ENCODE peak calls at places on chromosomes 16 and 17, in five cellular contexts. One of them, this sample, is unnamed.
A peak's percentile ranks its signal among the peaks of the same experiment; 100 is the strongest.

GRCh38 chr17:60154616-60155426 is 5.0 kb downstream of the CA4 start:
- DNase-seq in A549: no peak
- DNase-seq in thoracic aorta: no peak
- DNase-seq in PC-9: peak; percentile 25
- DNase-seq in left ventricle myocardium inferior: no peak
- DNase-seq in this sample: no peak

GRCh38 chr16:2270588-2271470 is 2.9 kb upstream of the RNPS1 start:
- DNase-seq in A549: no peak
- DNase-seq in thoracic aorta: no peak
- DNase-seq in PC-9: no peak
- DNase-seq in left ventricle myocardium inferior: no peak
- DNase-seq in this sample: no peak

GRCh38 chr17:74117999-74118421 is 85.5 kb upstream of the RPL38 start:
- DNase-seq in A549: no peak
- DNase-seq in thoracic aorta: no peak
- DNase-seq in PC-9: no peak
- DNase-seq in left ventricle myocardium inferior: no peak
- DNase-seq in this sample: no peak

GRCh38 chr16:52383640-52384292 is 163.2 kb downstream of the TOX3 start:
- DNase-seq in A549: no peak
- DNase-seq in thoracic aorta: no peak
- DNase-seq in PC-9: no peak
- DNase-seq in left ventricle myocardium inferior: no peak
- DNase-seq in this sample: no peak

GRCh38 chr17:53141731-53142130 is 681.0 kb upstream of the KIF2B start:
- DNase-seq in A549: no peak
- DNase-seq in thoracic aorta: no peak
- DNase-seq in PC-9: no peak
- DNase-seq in left ventricle myocardium inferior: no peak
- DNase-seq in this sample: no peak

GRCh38 chr17:3531266-3532101 is 26.1 kb downstream of the TRPV3 start:
- DNase-seq in A549: no peak
- DNase-seq in thoracic aorta: no peak
- DNase-seq in PC-9: no peak
- DNase-seq in left ventricle myocardium inferior: peak; percentile 53
- DNase-seq in this sample: no peak

GRCh38 chr16:55501549-55502322 is 7.1 kb upstream of the LPCAT2 start:
- DNase-seq in A549: no peak
- DNase-seq in thoracic aorta: no peak
- DNase-seq in PC-9: peak; percentile 68
- DNase-seq in left ventricle myocardium inferior: no peak
- DNase-seq in this sample: no peak

GRCh38 chr17:78486946-78487680 is 90.1 kb downstream of the DNAH17 start:
- DNase-seq in A549: no peak
- DNase-seq in thoracic aorta: no peak
- DNase-seq in PC-9: no peak
- DNase-seq in left ventricle myocardium inferior: no peak
- DNase-seq in this sample: no peak

GRCh38 chr17:63354251-63354650 is 91.9 kb downstream of the CYB561 start:
- DNase-seq in A549: no peak
- DNase-seq in thoracic aorta: no peak
- DNase-seq in PC-9: no peak
- DNase-seq in left ventricle myocardium inferior: no peak
- DNase-seq in this sample: no peak

GRCh38 chr16:86018487-86018886 is 119.5 kb downstream of the IRF8 start:
- DNase-seq in A549: no peak
- DNase-seq in thoracic aorta: no peak
- DNase-seq in PC-9: no peak
- DNase-seq in left ventricle myocardium inferior: peak; percentile 48
- DNase-seq in this sample: no peak

GRCh38 chr16:65119905-65120341 is 1.9 kb downstream of the CDH11 start:
- DNase-seq in A549: no peak
- DNase-seq in thoracic aorta: no peak
- DNase-seq in PC-9: no peak
- DNase-seq in left ventricle myocardium inferior: no peak
- DNase-seq in this sample: no peak

GRCh38 chr17:54530398-54530797 is 370.3 kb upstream of the TOM1L1 start:
- DNase-seq in A549: no peak
- DNase-seq in thoracic aorta: no peak
- DNase-seq in PC-9: no peak
- DNase-seq in left ventricle myocardium inferior: no peak
- DNase-seq in this sample: no peak

GRCh38 chr17:41655611-41656111 is 31.3 kb upstream of the KRT17 start:
- DNase-seq in A549: no peak
- DNase-seq in thoracic aorta: no peak
- DNase-seq in PC-9: peak; percentile 97
- DNase-seq in left ventricle myocardium inferior: no peak
- DNase-seq in this sample: no peak

GRCh38 chr17:38674013-38674748 is 576 bp downstream of the EPOP start:
- DNase-seq in A549: peak; percentile 35
- DNase-seq in thoracic aorta: no peak
- DNase-seq in PC-9: peak; percentile 30
- DNase-seq in left ventricle myocardium inferior: peak; percentile 17
- DNase-seq in this sample: no peak

GRCh38 chr16:81551141-81551808 is 106.7 kb downstream of the CMIP start:
- DNase-seq in A549: no peak
- DNase-seq in thoracic aorta: no peak
- DNase-seq in PC-9: no peak
- DNase-seq in left ventricle myocardium inferior: no peak
- DNase-seq in this sample: no peak

GRCh38 chr17:29032798-29033197 is 10.1 kb upstream of the PIPOX start:
- DNase-seq in A549: no peak
- DNase-seq in thoracic aorta: no peak
- DNase-seq in PC-9: no peak
- DNase-seq in left ventricle myocardium inferior: no peak
- DNase-seq in this sample: no peak

GRCh38 chr16:8961811-8962390 is 1.8 kb downstream of the USP7 start:
- DNase-seq in A549: no peak
- DNase-seq in thoracic aorta: no peak
- DNase-seq in PC-9: peak; percentile 21
- DNase-seq in left ventricle myocardium inferior: no peak
- DNase-seq in this sample: no peak

GRCh38 chr16:57802635-57803412 is 533 bp upstream of the KIFC3 start:
- DNase-seq in A549: no peak
- DNase-seq in thoracic aorta: no peak
- DNase-seq in PC-9: no peak
- DNase-seq in left ventricle myocardium inferior: no peak
- DNase-seq in this sample: no peak

GRCh38 chr16:71807905-71808592 is 585 bp downstream of the AP1G1 start:
- DNase-seq in A549: peak; percentile 29
- DNase-seq in thoracic aorta: no peak
- DNase-seq in PC-9: no peak
- DNase-seq in left ventricle myocardium inferior: peak; percentile 20
- DNase-seq in this sample: no peak

GRCh38 chr17:52660692-52661091 is 502.2 kb upstream of the CA10 start:
- DNase-seq in A549: no peak
- DNase-seq in thoracic aorta: no peak
- DNase-seq in PC-9: no peak
- DNase-seq in left ventricle myocardium inferior: no peak
- DNase-seq in this sample: no peak

GRCh38 chr17:31318298-31319190 is 2.9 kb downstream of the EVI2A start:
- DNase-seq in A549: no peak
- DNase-seq in thoracic aorta: peak; percentile 4
- DNase-seq in PC-9: no peak
- DNase-seq in left ventricle myocardium inferior: peak; percentile 40
- DNase-seq in this sample: no peak

GRCh38 chr17:77374170-77374936 is 233.6 kb downstream of the SEC14L1 start:
- DNase-seq in A549: no peak
- DNase-seq in thoracic aorta: no peak
- DNase-seq in PC-9: no peak
- DNase-seq in left ventricle myocardium inferior: peak; percentile 87
- DNase-seq in this sample: no peak

GRCh38 chr17:38510424-38511125 is 82.3 kb downstream of the ARHGAP23 start:
- DNase-seq in A549: no peak
- DNase-seq in thoracic aorta: no peak
- DNase-seq in PC-9: no peak
- DNase-seq in left ventricle myocardium inferior: no peak
- DNase-seq in this sample: no peak

GRCh38 chr16:4778050-4778392 is 10.1 kb downstream of the SEPTIN12 start:
- DNase-seq in A549: no peak
- DNase-seq in thoracic aorta: no peak
- DNase-seq in PC-9: no peak
- DNase-seq in left ventricle myocardium inferior: no peak
- DNase-seq in this sample: no peak

GRCh38 chr16:2838928-2839327 is 8.8 kb downstream of the ZG16B start:
- DNase-seq in A549: peak; percentile 85
- DNase-seq in thoracic aorta: no peak
- DNase-seq in PC-9: no peak
- DNase-seq in left ventricle myocardium inferior: peak; percentile 48
- DNase-seq in this sample: no peak

GRCh38 chr16:54112807-54113206 is 173.8 kb downstream of the IRX3 start:
- DNase-seq in A549: no peak
- DNase-seq in thoracic aorta: no peak
- DNase-seq in PC-9: no peak
- DNase-seq in left ventricle myocardium inferior: no peak
- DNase-seq in this sample: no peak

GRCh38 chr16:81455006-81455405 is 10.4 kb downstream of the CMIP start:
- DNase-seq in A549: no peak
- DNase-seq in thoracic aorta: no peak
- DNase-seq in PC-9: no peak
- DNase-seq in left ventricle myocardium inferior: no peak
- DNase-seq in this sample: no peak

GRCh38 chr17:67111327-67111726 is 67.0 kb downstream of the CACNG1 start:
- DNase-seq in A549: no peak
- DNase-seq in thoracic aorta: no peak
- DNase-seq in PC-9: no peak
- DNase-seq in left ventricle myocardium inferior: no peak
- DNase-seq in this sample: no peak

GRCh38 chr17:67111808-67112207 is 67.5 kb downstream of the CACNG1 start:
- DNase-seq in A549: no peak
- DNase-seq in thoracic aorta: no peak
- DNase-seq in PC-9: no peak
- DNase-seq in left ventricle myocardium inferior: no peak
- DNase-seq in this sample: no peak

GRCh38 chr17:67113481-67113880 is 69.1 kb downstream of the CACNG1 start:
- DNase-seq in A549: no peak
- DNase-seq in thoracic aorta: no peak
- DNase-seq in PC-9: no peak
- DNase-seq in left ventricle myocardium inferior: no peak
- DNase-seq in this sample: no peak

GRCh38 chr17:67119102-67119501 is 74.7 kb downstream of the CACNG1 start:
- DNase-seq in A549: no peak
- DNase-seq in thoracic aorta: no peak
- DNase-seq in PC-9: no peak
- DNase-seq in left ventricle myocardium inferior: no peak
- DNase-seq in this sample: no peak

GRCh38 chr17:67116045-67116575 is 71.8 kb downstream of the CACNG1 start:
- DNase-seq in A549: no peak
- DNase-seq in thoracic aorta: no peak
- DNase-seq in PC-9: no peak
- DNase-seq in left ventricle myocardium inferior: no peak
- DNase-seq in this sample: no peak
- TF ChIP-seq CTCF in A549: peak; percentile 8
- TF ChIP-seq CTCF in thoracic aorta: no peak
- TF ChIP-seq CTCF in PC-9: peak; percentile 46
- TF ChIP-seq CTCF in left ventricle myocardium inferior: no peak
- TF ChIP-seq CTCF in this sample: no peak

DNA sequence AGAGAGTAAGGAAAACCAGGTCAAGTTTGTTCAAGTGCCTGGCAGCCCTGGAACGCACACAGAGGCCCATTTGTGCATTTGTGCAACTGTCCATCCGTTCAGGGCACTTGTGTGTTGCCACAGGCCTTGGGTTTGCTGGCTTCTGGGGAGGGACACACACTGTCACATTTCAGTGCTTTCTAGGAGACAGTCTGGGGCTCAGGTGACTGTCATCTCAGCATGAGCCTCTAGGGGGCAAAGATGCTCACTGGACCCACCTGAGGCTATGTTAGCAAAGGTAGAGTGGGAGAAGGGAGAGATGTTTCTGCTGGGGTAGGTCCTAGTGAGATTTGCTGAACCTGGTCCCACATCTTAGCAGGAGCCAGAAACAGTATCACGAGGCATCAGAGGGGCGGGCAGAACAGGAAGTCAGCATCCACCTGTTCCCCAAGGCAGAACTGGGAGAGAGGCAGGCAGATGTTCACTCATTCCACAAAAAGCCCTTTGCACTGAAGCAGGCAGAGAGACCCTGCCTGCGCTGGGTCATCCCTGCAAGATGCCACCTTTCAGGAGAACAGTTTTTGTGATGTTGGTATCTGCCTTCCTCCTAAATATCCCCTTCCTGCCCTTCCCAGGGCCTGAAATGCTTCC is 48.5 kb downstream of the RAI1 start:
- DNase-seq in A549: peak; percentile 79
- DNase-seq in thoracic aorta: no peak
- DNase-seq in PC-9: peak; percentile 72
- DNase-seq in left ventricle myocardium inferior: no peak
- DNase-seq in this sample: peak; percentile 20
- H3K4me1 ChIP-seq in A549: peaks cover 82% of the 10 kb centered on the region
- H3K4me1 ChIP-seq in thoracic aorta: peaks cover under 1% of the 10 kb centered on the region
- H3K4me1 ChIP-seq in PC-9: peaks cover 74% of the 10 kb centered on the region
- H3K4me1 ChIP-seq in left ventricle myocardium inferior: peaks cover 72% of the 10 kb centered on the region
- H3K4me1 ChIP-seq in this sample: peaks cover 67% of the 10 kb centered on the region

GRCh38 chr16:50275428-50276127 is 9.2 kb downstream of the ADCY7 start:
- DNase-seq in A549: no peak
- DNase-seq in thoracic aorta: no peak
- DNase-seq in PC-9: no peak
- DNase-seq in left ventricle myocardium inferior: no peak
- DNase-seq in this sample: no peak

GRCh38 chr16:50273382-50273690 is 7.0 kb downstream of the ADCY7 start:
- DNase-seq in A549: no peak
- DNase-seq in thoracic aorta: no peak
- DNase-seq in PC-9: no peak
- DNase-seq in left ventricle myocardium inferior: no peak
- DNase-seq in this sample: no peak

GRCh38 chr16:50273888-50274770 is 7.8 kb downstream of the ADCY7 start:
- DNase-seq in A549: no peak
- DNase-seq in thoracic aorta: no peak
- DNase-seq in PC-9: no peak
- DNase-seq in left ventricle myocardium inferior: no peak
- DNase-seq in this sample: no peak

GRCh38 chr16:50276128-50276444 is 9.7 kb downstream of the ADCY7 start:
- DNase-seq in A549: no peak
- DNase-seq in thoracic aorta: no peak
- DNase-seq in PC-9: no peak
- DNase-seq in left ventricle myocardium inferior: no peak
- DNase-seq in this sample: no peak

GRCh38 chr16:50274771-50275415 is 8.5 kb downstream of the ADCY7 start:
- DNase-seq in A549: no peak
- DNase-seq in thoracic aorta: no peak
- DNase-seq in PC-9: no peak
- DNase-seq in left ventricle myocardium inferior: no peak
- DNase-seq in this sample: no peak
- TF ChIP-seq CTCF in A549: no peak
- TF ChIP-seq CTCF in thoracic aorta: no peak
- TF ChIP-seq CTCF in PC-9: no peak
- TF ChIP-seq CTCF in left ventricle myocardium inferior: no peak
- TF ChIP-seq CTCF in this sample: no peak

GRCh38 chr17:17926840-17927449 is 45.3 kb downstream of the TOM1L2 start:
- DNase-seq in A549: no peak
- DNase-seq in thoracic aorta: no peak
- DNase-seq in PC-9: no peak
- DNase-seq in left ventricle myocardium inferior: no peak
- DNase-seq in this sample: no peak
- H3K4me1 ChIP-seq in A549: peaks cover 28% of the 10 kb centered on the region
- H3K4me1 ChIP-seq in thoracic aorta: peaks cover 28% of the 10 kb centered on the region
- H3K4me1 ChIP-seq in PC-9: peaks cover 19% of the 10 kb centered on the region
- H3K4me1 ChIP-seq in left ventricle myocardium inferior: peaks cover 89% of the 10 kb centered on the region
- H3K4me1 ChIP-seq in this sample: peaks cover 48% of the 10 kb centered on the region

GRCh38 chr17:5826384-5826783 is 242.1 kb upstream of the NLRP1 start:
- DNase-seq in A549: no peak
- DNase-seq in thoracic aorta: no peak
- DNase-seq in PC-9: no peak
- DNase-seq in left ventricle myocardium inferior: no peak
- DNase-seq in this sample: peak; percentile 46
- TF ChIP-seq CTCF in A549: no peak
- TF ChIP-seq CTCF in thoracic aorta: no peak
- TF ChIP-seq CTCF in PC-9: no peak
- TF ChIP-seq CTCF in left ventricle myocardium inferior: no peak
- TF ChIP-seq CTCF in this sample: no peak